ENCODE peak calls at places on chromosomes 5 and 9, in seven cellular contexts. Q is HepG2, S is HCT116, E is H1, Z is SK-N-SH, W is GM12878, R is K562. F is an unnamed sample. For H3K4me1, the result is how much of the 10 kb centered on the place peaks cover.

GRCh38 chr5:15943487-15943886 is 236.1 kb downstream of the MARCHF11 start:
- DNase-seq in Q (no peak), S (no peak), E (no peak), Z (no peak), W (no peak), R (no peak), F (no peak)

GRCh38 chr9:109198736-109199384 is 31.8 kb upstream of the FRRS1L start:
- DNase-seq in Q (no peak), S (peak), E (no peak), Z (no peak), W (no peak), R (peak), F (peak)

GRCh38 chr5:81852277-81853004 is 101.5 kb upstream of the SSBP2 start:
- DNase-seq in Q (no peak), S (peak), E (no peak), Z (peak), W (no peak), R (peak), F (no peak)

GRCh38 chr5:173755319-173755718 is 132.8 kb upstream of the CPEB4 start:
- DNase-seq in Q (no peak), S (no peak), E (no peak), Z (no peak), W (no peak), R (no peak), F (no peak)

GRCh38 chr9:125633116-125633743 is 73.8 kb downstream of the MAPKAP1 start:
- DNase-seq in Q (no peak), S (no peak), E (no peak), Z (no peak), W (no peak), R (no peak), F (no peak)

GRCh38 chr5:51495672-51496071 is 112.4 kb downstream of the ISL1 start:
- DNase-seq in Q (no peak), S (no peak), E (no peak), Z (no peak), W (no peak), R (no peak), F (no peak)

GRCh38 chr5:29024052-29024451 is 1985.7 kb upstream of the CDH9 start:
- DNase-seq in Q (no peak), S (no peak), E (no peak), Z (no peak), W (no peak), R (no peak), F (no peak)

GRCh38 chr9:69044226-69045219 is 9.0 kb downstream of the FXN start:
- DNase-seq in Q (no peak), S (no peak), E (no peak), Z (peak), W (no peak), R (peak), F (peak)

GRCh38 chr9:14205463-14205862 is 108.5 kb downstream of the NFIB start:
- DNase-seq in Q (no peak), S (no peak), E (no peak), Z (no peak), W (no peak), R (no peak), F (no peak)

GRCh38 chr5:59356813-59357381 is 536.6 kb downstream of the PDE4D start:
- DNase-seq in Q (no peak), S (no peak), E (peak), Z (no peak), W (no peak), R (peak), F (no peak)

GRCh38 chr9:22469928-22470544 is 23.4 kb downstream of the DMRTA1 start:
- DNase-seq in Q (peak), S (peak), E (no peak), Z (peak), W (peak), R (no peak), F (peak)

GRCh38 chr5:40367260-40367659 is 312.5 kb upstream of the PTGER4 start:
- DNase-seq in Q (no peak), S (no peak), E (no peak), Z (no peak), W (no peak), R (no peak), F (no peak)

GRCh38 chr5:102975040-102975439 is 144.9 kb downstream of the GIN1 start:
- DNase-seq in Q (no peak), S (no peak), E (no peak), Z (no peak), W (no peak), R (no peak), F (no peak)

GRCh38 chr5:140172473-140172872 is 2.5 kb upstream of the CYSTM1 start:
- DNase-seq in Q (peak), S (no peak), E (no peak), Z (no peak), W (no peak), R (no peak), F (no peak)

GRCh38 chr9:105881654-105882349 is 187.5 kb downstream of the TMEM38B start:
- DNase-seq in Q (peak), S (peak), E (peak), Z (peak), W (peak), R (peak), F (peak)

GRCh38 chr5:109740329-109740728 is 50.6 kb downstream of the MAN2A1 start:
- DNase-seq in Q (no peak), S (no peak), E (no peak), Z (no peak), W (peak), R (no peak), F (no peak)

GRCh38 chr5:74541381-74541781 is 99.1 kb downstream of the ENC1 start:
- DNase-seq in Q (no peak), S (no peak), E (no peak), Z (no peak), W (no peak), R (no peak), F (no peak)

GRCh38 chr5:39014544-39014943 is 59.7 kb downstream of the RICTOR start:
- DNase-seq in Q (peak), S (no peak), E (no peak), Z (no peak), W (no peak), R (no peak), F (no peak)

GRCh38 chr5:1244976-1245375 is 19.8 kb downstream of the SLC6A18 start:
- DNase-seq in Q (no peak), S (no peak), E (no peak), Z (peak), W (no peak), R (peak), F (no peak)

GRCh38 chr5:133321833-133322420 is 270.1 kb downstream of the HSPA4 start:
- DNase-seq in Q (no peak), S (no peak), E (no peak), Z (no peak), W (peak), R (no peak), F (no peak)

GRCh38 chr9:744790-745456 is 96.6 kb upstream of the DMRT1 start:
- DNase-seq in Q (peak), S (no peak), E (no peak), Z (no peak), W (no peak), R (no peak), F (no peak)

GRCh38 chr5:107933326-107933725 is 262.6 kb upstream of the EFNA5 start:
- DNase-seq in Q (no peak), S (no peak), E (no peak), Z (no peak), W (no peak), R (no peak), F (no peak)

GRCh38 chr5:137252513-137252912 is 246.6 kb downstream of the SPOCK1 start:
- DNase-seq in Q (no peak), S (no peak), E (no peak), Z (no peak), W (no peak), R (no peak), F (no peak)

GRCh38 chr5:94268226-94268625 is 350.2 kb downstream of the KIAA0825 start:
- DNase-seq in Q (no peak), S (no peak), E (no peak), Z (no peak), W (no peak), R (no peak), F (no peak)

GRCh38 chr5:94266170-94266569 is 352.2 kb downstream of the KIAA0825 start:
- DNase-seq in Q (no peak), S (no peak), E (no peak), Z (no peak), W (no peak), R (no peak), F (no peak)

GRCh38 chr5:94267350-94267899 is 351.0 kb downstream of the KIAA0825 start:
- DNase-seq in Q (no peak), S (no peak), E (no peak), Z (no peak), W (no peak), R (no peak), F (no peak)

DNA sequence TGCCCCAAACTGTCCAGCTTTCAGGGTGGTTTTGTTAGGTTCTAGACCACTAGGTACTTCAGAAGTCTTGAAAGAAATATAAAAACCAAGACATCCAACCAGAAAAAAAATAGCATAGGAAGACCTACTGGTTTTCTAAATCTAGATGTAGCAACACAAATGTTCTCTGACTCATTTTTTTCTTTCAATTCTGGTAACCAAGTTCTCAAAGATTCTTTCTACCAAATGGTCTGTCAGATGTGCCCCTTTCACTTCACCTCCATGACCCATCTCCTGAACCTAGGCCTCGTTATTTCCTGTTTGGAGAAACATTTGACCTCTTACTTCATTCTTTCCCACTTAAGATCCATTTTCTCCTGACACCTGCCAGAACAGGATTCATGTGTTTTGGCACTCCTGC is 355.3 kb downstream of the KIAA0825 start:
- DNase-seq in Q (no peak), S (no peak), E (no peak), Z (no peak), W (no peak), R (no peak), F (no peak)
- H3K4me1 ChIP-seq in Q (under half), S (under half), E (under half), Z (under half), W (under half), R (under half), F (under half)

DNA sequence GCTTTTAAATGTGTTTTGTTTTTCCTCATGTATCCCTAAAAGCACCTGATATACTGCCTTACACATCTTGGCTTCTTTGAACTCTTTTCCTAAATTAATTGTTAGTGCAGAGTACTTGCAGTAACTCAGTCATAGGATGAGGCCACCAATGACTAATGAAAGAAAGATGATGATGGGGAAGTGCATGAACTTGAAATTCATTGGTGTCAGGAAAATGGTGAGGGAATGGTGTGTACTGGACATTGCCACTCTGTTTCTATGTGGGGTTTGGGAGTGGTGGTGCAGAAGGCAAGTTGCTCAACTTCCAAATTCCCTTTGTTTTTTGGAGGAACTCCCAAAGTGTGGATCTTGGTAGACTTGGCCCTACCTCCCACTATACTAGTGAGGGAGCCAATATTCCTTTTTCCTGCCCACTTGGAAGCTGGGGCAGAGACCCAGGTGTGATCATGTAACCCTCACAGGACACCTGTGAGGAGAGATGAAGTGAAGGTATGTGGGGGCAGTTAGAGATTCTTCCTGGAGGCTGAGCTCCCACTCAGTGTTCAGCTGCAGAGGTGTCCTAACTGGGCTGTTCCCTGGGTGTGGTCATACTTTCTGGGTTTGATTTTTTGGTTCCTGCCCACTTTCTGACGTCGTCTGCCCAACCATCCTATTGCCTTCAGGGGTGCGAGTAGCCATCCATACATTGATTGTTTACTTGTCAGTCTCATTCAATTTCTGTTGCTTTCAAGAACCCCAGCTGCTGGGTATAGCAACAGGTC is 298.5 kb downstream of the MAST4 start:
- DNase-seq in Q (no peak), S (no peak), E (no peak), Z (no peak), W (no peak), R (no peak), F (no peak)
- H3K9ac ChIP-seq in Q (no peak), S (no peak), E (no peak), Z (no peak), W (no peak), R (no peak), F (no peak)

GRCh38 chr5:172283020-172283861 is at the start of gene UBTD2:
- DNase-seq in Q (peak), S (no peak), E (no peak), Z (peak), W (no peak), R (peak), F (peak)
- TF ChIP-seq YY1 in Q (peak), S (peak), E (peak), Z (peak), W (peak), R (no peak), F (no peak)

GRCh38 chr5:136040746-136041415 is 12.1 kb downstream of the TGFBI start:
- DNase-seq in Q (no peak), S (no peak), E (no peak), Z (no peak), W (no peak), R (no peak), F (no peak)
- H3K4me1 ChIP-seq in Q (under half), S (under half), E (under half), Z (under half), W (under half), R (under half), F (under half)

GRCh38 chr9:27393054-27393846 is 96.3 kb upstream of the EQTN start:
- DNase-seq in Q (no peak), S (no peak), E (no peak), Z (no peak), W (no peak), R (no peak), F (no peak)
- H3K9ac ChIP-seq in Q (no peak), S (no peak), E (no peak), Z (no peak), W (no peak), R (no peak), F (no peak)

GRCh38 chr5:176180339-176180738 is 57.9 kb upstream of the SIMC1 start:
- DNase-seq in Q (no peak), S (no peak), E (no peak), Z (no peak), W (no peak), R (no peak), F (no peak)
- TF ChIP-seq YY1 in Q (no peak), S (no peak), E (no peak), Z (no peak), W (no peak), R (no peak), F (no peak)

F was measured in NT2/D1.